ENCODE peak calls at places on chromosomes 5 and 9, in five cellular contexts. K is K562, H is GM12878, Z is SK-N-SH, S is HCT116. A is an unnamed sample.
A peak's percentile ranks its signal among the peaks of the same experiment; 100 is the strongest.

GRCh38 chr5:128144491-128144890 is 60.9 kb downstream of the SLC12A2 start:
- DNase-seq in Z (no peak), K (no peak), H (no peak), S (no peak), A (no peak)

GRCh38 chr5:30103056-30104020 is 1090.1 kb upstream of the CDH6 start:
- DNase-seq in S (no peak), K (no peak), H (no peak), Z (no peak), A (no peak)

GRCh38 chr9:83281306-83282255 is 218.6 kb upstream of the RASEF start:
- DNase-seq in K (no peak), H (no peak), S (no peak), Z (peak; percentile 43), A (no peak)

GRCh38 chr5:7396169-7397004 is 449 bp downstream of the ADCY2 start:
- DNase-seq in Z (peak; percentile 27), S (no peak), H (no peak), K (no peak), A (no peak)

GRCh38 chr9:92807757-92808725 is 43.4 kb upstream of the BICD2 start:
- DNase-seq in K (no peak), S (no peak), H (no peak), Z (peak; percentile 47), A (no peak)

GRCh38 chr9:110214553-110214952 is 6.6 kb upstream of the C9orf152 start:
- DNase-seq in K (no peak), Z (no peak), S (no peak), H (no peak), A (no peak)

GRCh38 chr9:69771775-69772418 is 12.1 kb upstream of the PTAR1 start:
- DNase-seq in K (no peak), Z (no peak), H (no peak), S (no peak), A (no peak)

GRCh38 chr5:122076669-122077450 is 1.2 kb downstream of the LOX start:
- DNase-seq in H (no peak), K (no peak), S (no peak), Z (peak; percentile 74), A (peak; percentile 69)

GRCh38 chr9:83327323-83327722 is 210.9 kb downstream of the FRMD3 start:
- DNase-seq in H (no peak), Z (peak; percentile 55), S (no peak), K (no peak), A (no peak)

GRCh38 chr5:1765880-1766235 is 33.8 kb downstream of the MRPL36 start:
- DNase-seq in K (no peak), Z (no peak), S (no peak), H (no peak), A (no peak)

GRCh38 chr5:78577051-78577807 is 71.3 kb downstream of the LHFPL2 start:
- DNase-seq in Z (no peak), S (no peak), K (no peak), H (no peak), A (no peak)

GRCh38 chr9:75930193-75930592 is 39.7 kb downstream of the PCSK5 start:
- DNase-seq in Z (no peak), S (no peak), K (no peak), H (no peak), A (no peak)

GRCh38 chr5:80164799-80165198 is 91.0 kb downstream of the SERINC5 start:
- DNase-seq in H (no peak), S (no peak), K (no peak), Z (no peak), A (no peak)

GRCh38 chr5:80069251-80069650 is 34.1 kb downstream of the THBS4 start:
- DNase-seq in K (no peak), H (no peak), Z (no peak), S (no peak), A (no peak)

GRCh38 chr9:106277931-106278330 is 583.6 kb downstream of the TMEM38B start:
- DNase-seq in H (no peak), S (no peak), K (no peak), Z (no peak), A (no peak)

GRCh38 chr5:68196876-68197275 is 18.7 kb upstream of the PIK3R1 start:
- DNase-seq in H (peak; percentile 67), S (no peak), Z (no peak), K (no peak), A (no peak)

GRCh38 chr5:60463179-60463868 is 236.6 kb downstream of the DEPDC1B start:
- DNase-seq in H (no peak), Z (no peak), K (no peak), S (no peak), A (no peak)

GRCh38 chr9:90053027-90053426 is 448.2 kb downstream of the GADD45G start:
- DNase-seq in S (peak; percentile 18), H (no peak), K (peak; percentile 16), Z (no peak), A (no peak)

GRCh38 chr5:153517105-153517700 is 26.7 kb downstream of the GRIA1 start:
- DNase-seq in K (no peak), Z (peak; percentile 4), H (no peak), S (no peak), A (no peak)

GRCh38 chr5:160375166-160375565 is 4.7 kb upstream of the C1QTNF2 start:
- DNase-seq in K (no peak), H (no peak), Z (no peak), S (no peak), A (no peak)

GRCh38 chr5:121263456-121263855 is 588.2 kb upstream of the FTMT start:
- DNase-seq in H (no peak), Z (no peak), S (no peak), K (no peak), A (no peak)

GRCh38 chr5:172659909-172660628 is 19.0 kb downstream of the NEURL1B start:
- DNase-seq in K (no peak), Z (peak; percentile 75), S (no peak), H (no peak), A (peak; percentile 79)

GRCh38 chr9:117825609-117826347 is 121.6 kb downstream of the TLR4 start:
- DNase-seq in Z (no peak), K (no peak), S (no peak), H (peak; percentile 40), A (no peak)

GRCh38 chr9:96122756-96123155 is 179.2 kb downstream of the HSD17B3 start:
- DNase-seq in S (no peak), H (no peak), Z (no peak), K (no peak), A (no peak)

GRCh38 chr5:39080597-39081204 is 6.5 kb upstream of the RICTOR start:
- DNase-seq in Z (peak; percentile 63), S (peak; percentile 60), K (peak; percentile 78), H (no peak), A (no peak)

GRCh38 chr5:170273968-170274710 is 23.4 kb downstream of the LCP2 start:
- DNase-seq in S (peak; percentile 13), H (no peak), Z (peak; percentile 42), K (peak; percentile 39), A (peak; percentile 62)

GRCh38 chr5:66144799-66145390 is 795 bp downstream of the SREK1 start:
- DNase-seq in S (no peak), H (no peak), Z (no peak), K (no peak), A (no peak)

GRCh38 chr5:464446-464842 is 21.5 kb downstream of the EXOC3 start:
- DNase-seq in H (no peak), S (no peak), K (no peak), Z (no peak), A (no peak)

GRCh38 chr9:94941211-94941875 is 214.8 kb downstream of the AOPEP start:
- DNase-seq in S (no peak), K (no peak), Z (no peak), H (no peak), A (no peak)

GRCh38 chr9:96072930-96073329 is 197.4 kb downstream of the ERCC6L2 start:
- DNase-seq in H (no peak), Z (no peak), S (no peak), K (no peak), A (no peak)

GRCh38 chr9:91185193-91185886 is 176.4 kb downstream of the AUH start:
- DNase-seq in S (no peak), H (no peak), Z (no peak), K (no peak), A (no peak)

DNA sequence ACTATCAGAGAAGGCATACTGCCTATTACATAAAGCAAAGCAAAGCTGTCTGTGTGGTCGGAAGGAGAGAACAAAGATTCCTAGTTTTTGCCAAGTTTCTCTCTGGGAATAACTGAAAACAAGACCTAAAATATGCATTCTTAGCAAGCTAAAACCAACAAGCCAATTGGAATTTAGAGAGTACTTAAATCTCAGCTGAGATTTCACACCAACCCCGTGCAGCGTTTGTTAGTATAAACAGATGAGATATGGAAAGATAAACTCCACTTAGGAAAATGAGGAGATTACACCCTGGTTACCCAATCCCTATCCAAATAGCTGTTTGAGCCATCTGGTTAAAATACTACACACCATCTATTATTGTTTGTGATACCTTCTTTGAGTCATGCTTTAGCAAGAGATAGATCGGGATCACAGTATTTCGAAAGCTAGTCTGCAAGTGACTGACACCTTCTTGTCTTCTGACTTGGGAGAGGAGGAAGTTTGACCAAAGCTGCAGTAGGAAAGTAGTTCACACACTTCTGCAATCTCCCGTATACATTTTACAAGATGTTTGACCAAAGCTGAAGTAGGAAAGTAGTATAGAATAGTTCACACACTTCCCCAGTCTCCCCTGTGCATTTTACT is 18.2 kb downstream of the FAF2 start:
- DNase-seq in S (no peak), H (no peak), Z (no peak), K (no peak), A (no peak)
- TF ChIP-seq POLR2AphosphoS5 in S (no peak), H (no peak), Z (no peak), K (no peak), A (no peak)

GRCh38 chr9:27209034-27209433 is 87.9 kb downstream of the EQTN start:
- DNase-seq in K (no peak), Z (no peak), S (no peak), H (no peak), A (no peak)
- TF ChIP-seq POLR2AphosphoS5 in K (no peak), Z (no peak), S (no peak), H (no peak), A (no peak)

GRCh38 chr5:139659673-139660072 is 11.5 kb downstream of the CXXC5 start:
- DNase-seq in K (no peak), S (no peak), Z (no peak), H (no peak), A (no peak)

GRCh38 chr5:139658501-139658927 is 10.4 kb downstream of the CXXC5 start:
- DNase-seq in H (no peak), S (no peak), Z (no peak), K (no peak), A (no peak)

GRCh38 chr5:139660105-139660915 is 12.2 kb downstream of the CXXC5 start:
- DNase-seq in H (no peak), Z (peak; percentile 81), K (no peak), S (no peak), A (peak; percentile 91)

GRCh38 chr5:139657363-139658321 is 9.5 kb downstream of the CXXC5 start:
- DNase-seq in K (peak; percentile 59), S (no peak), H (no peak), Z (no peak), A (no peak)

GRCh38 chr5:139658928-139659667 is 10.9 kb downstream of the CXXC5 start:
- DNase-seq in H (no peak), S (no peak), Z (no peak), K (no peak), A (no peak)
- TF ChIP-seq POLR2AphosphoS5 in H (no peak), S (no peak), Z (no peak), K (no peak), A (no peak)

DNA sequence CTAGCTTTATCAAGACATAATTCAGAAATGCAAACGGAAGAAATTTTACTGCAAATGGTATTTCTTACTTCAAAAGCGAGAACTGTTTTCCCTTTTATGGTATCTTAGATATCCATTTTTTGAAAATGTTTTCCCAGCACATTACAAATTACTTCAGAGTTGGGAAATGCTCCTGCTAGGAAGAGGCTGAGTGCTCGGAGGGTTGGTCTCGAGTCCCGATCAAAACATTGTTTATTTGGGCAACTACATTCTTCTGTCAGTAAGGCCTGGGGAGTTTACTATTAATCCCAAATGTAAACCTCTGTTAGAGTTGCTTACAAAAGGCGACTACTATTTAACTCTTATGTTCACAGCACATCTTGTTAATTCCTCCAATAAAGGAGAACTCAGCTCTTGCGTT is 333.0 kb downstream of the CWC27 start:
- DNase-seq in K (no peak), Z (no peak), S (no peak), H (no peak), A (no peak)
- TF ChIP-seq POLR2AphosphoS5 in K (no peak), Z (no peak), S (no peak), H (no peak), A (no peak)

A was measured in breast epithelium.